ENCODE peak calls at places on chromosomes 12 and 14, in six cellular contexts. C is astrocyte; F is H9; B is neuronal stem cell; W is lower lobe of right lung; J is effector memory CD4-positive, alpha-beta T cell. K is an unnamed sample.

GRCh38 chr14:73059326-73059725 is 992 bp downstream of the RBM25 start:
- DNase-seq in B (no peak), C (peak; percentile 19), F (no peak), J (no peak), W (no peak), K (no peak)

GRCh38 chr12:49232940-49233841 is 31.7 kb upstream of the TUBA1C start:
- DNase-seq in W (peak; percentile 51), J (no peak), F (peak; percentile 71), B (peak; percentile 65), C (peak; percentile 62), K (peak; percentile 88)

GRCh38 chr12:30847259-30847658 is 79.3 kb upstream of the TSPAN11 start:
- DNase-seq in B (peak; percentile 48), C (peak; percentile 38), W (no peak), F (peak; percentile 29), J (no peak), K (peak; percentile 51)

GRCh38 chr14:99415496-99416281 is 65.0 kb downstream of the SETD3 start:
- DNase-seq in F (peak; percentile 66), J (peak; percentile 30), B (peak; percentile 80), C (peak; percentile 57), W (no peak), K (peak; percentile 81)

GRCh38 chr14:79018846-79019245 is 848.7 kb downstream of the NRXN3 start:
- DNase-seq in B (no peak), F (no peak), C (peak; percentile 83), W (no peak), J (no peak), K (no peak)

GRCh38 chr14:54338696-54339317 is 58.0 kb upstream of the CDKN3 start:
- DNase-seq in F (no peak), C (peak; percentile 56), J (no peak), B (no peak), W (no peak), K (peak; percentile 67)

GRCh38 chr12:1606021-1606622 is 11.7 kb upstream of the FBXL14 start:
- DNase-seq in C (peak; percentile 77), J (peak; percentile 36), F (peak; percentile 70), W (peak; percentile 96), B (no peak), K (peak; percentile 91)

GRCh38 chr12:56900583-56900982 is 33.6 kb downstream of the SDR9C7 start:
- DNase-seq in B (no peak), C (no peak), W (no peak), J (no peak), F (no peak), K (no peak)

GRCh38 chr14:101182476-101182875 is 279.0 kb upstream of the RTL1 start:
- DNase-seq in B (no peak), C (no peak), F (peak; percentile 20), J (no peak), W (no peak), K (no peak)

GRCh38 chr12:68611094-68611818 is 557 bp downstream of the RAP1B start:
- DNase-seq in C (peak; percentile 59), F (peak; percentile 51), W (peak; percentile 80), B (peak; percentile 18), J (peak; percentile 29), K (peak; percentile 88)

GRCh38 chr14:99579077-99579836 is 24.8 kb downstream of the CCDC85C start:
- DNase-seq in W (peak; percentile 87), F (no peak), B (no peak), C (no peak), J (no peak), K (no peak)

GRCh38 chr12:113247123-113248045 is 26.1 kb downstream of the TPCN1 start:
- DNase-seq in W (no peak), F (no peak), J (no peak), B (no peak), C (peak; percentile 57), K (peak; percentile 69)

DNA sequence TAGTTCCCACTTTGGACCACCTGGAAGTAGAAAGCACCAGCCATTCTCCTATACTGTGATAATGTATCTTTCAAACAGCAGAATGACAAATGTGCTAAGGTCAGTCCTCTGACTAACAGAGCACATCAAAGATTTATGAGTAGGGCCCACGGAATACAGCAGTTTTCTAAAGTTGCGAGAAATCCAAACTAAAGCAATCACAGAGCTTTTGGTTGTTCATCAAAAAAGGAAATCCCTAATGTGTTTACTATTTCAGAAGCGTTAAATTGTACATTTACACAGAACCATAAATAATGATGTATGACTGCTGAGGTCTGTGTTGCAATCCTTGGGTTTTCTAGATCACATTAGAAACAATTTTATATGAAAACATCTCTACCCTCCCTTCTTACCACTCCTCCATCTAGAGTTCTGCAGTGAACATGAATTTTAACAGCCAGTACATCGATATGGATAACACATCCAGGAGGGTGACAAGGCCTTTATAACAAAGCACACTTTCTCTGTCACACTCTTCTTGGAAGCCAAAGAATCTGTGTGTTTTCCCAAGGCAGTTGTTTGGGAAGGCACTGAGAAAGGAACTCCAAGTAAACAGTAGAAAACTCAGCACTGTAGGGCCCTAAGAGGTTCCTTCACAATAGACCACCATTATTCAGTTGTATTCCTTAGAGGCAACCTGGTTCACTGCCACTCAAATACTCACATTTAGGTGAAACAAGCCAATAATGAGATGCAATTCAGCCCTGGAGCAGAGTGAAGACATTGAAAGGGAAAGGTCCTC is 7.3 kb downstream of the KITLG start:
- DNase-seq in W (no peak), C (no peak), F (no peak), J (no peak), B (no peak), K (no peak)
- H3K4me1 ChIP-seq in W (peaks cover 45% of the 10 kb centered on the region), C (peaks cover 6% of the 10 kb centered on the region), F (no peaks in the 10 kb centered on the region), J (no peaks in the 10 kb centered on the region), B (peaks cover 8% of the 10 kb centered on the region), K (no peaks in the 10 kb centered on the region)

GRCh38 chr14:105475916-105476845 is 1.6 kb downstream of the CRIP2 start:
- DNase-seq in W (peak; percentile 72), F (peak; percentile 67), J (no peak), B (no peak), C (peak; percentile 43), K (peak; percentile 79)
- H3K4me1 ChIP-seq in W (peaks cover 72% of the 10 kb centered on the region), F (no peaks in the 10 kb centered on the region), J (peaks cover 56% of the 10 kb centered on the region), B (peaks cover 35% of the 10 kb centered on the region), C (peaks cover 36% of the 10 kb centered on the region), K (no peaks in the 10 kb centered on the region)

GRCh38 chr14:75229923-75230792 is 48.5 kb upstream of the FOS start:
- DNase-seq in B (no peak), J (peak; percentile 57), F (no peak), W (peak; percentile 71), C (peak; percentile 69), K (peak; percentile 85)
- H3K4me1 ChIP-seq in B (peaks cover 4% of the 10 kb centered on the region), J (peaks cover 20% of the 10 kb centered on the region), F (peaks cover 5% of the 10 kb centered on the region), W (peaks cover 30% of the 10 kb centered on the region), C (peaks cover 17% of the 10 kb centered on the region), K (no peaks in the 10 kb centered on the region)

DNA sequence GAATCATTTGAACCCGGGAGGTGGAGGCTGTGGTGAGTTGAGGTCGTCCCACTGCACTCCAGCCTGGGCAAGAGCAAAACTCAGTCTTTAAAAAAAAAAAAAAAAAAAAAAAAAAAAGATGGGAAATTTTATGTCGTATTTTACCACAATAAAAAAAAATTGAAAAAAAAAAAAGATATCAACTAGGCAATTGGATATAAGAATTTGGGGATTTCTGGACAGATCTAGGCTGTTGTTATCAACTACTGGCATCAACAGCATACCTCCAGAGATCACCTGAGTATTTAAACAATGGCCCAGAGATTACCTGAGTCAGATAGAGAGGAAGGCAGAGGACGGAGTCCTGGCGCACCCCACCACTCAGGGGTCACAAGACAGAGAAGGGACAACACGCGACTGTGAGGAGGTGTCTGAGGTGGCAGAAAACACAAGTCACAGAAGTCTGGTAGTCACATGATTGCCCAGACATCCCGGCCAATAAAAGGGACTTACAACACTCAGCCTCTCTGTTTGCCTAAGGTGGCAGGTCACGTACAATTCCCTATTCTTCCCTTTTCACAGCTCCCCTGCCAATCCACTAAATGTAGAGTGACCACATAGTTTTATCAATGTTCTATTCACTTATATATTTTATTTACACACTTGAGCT is 1.8 kb downstream of the SPRING1 start:
- DNase-seq in W (peak; percentile 62), J (no peak), C (no peak), B (no peak), F (no peak), K (peak; percentile 74)
- H3K4me1 ChIP-seq in W (peaks cover 26% of the 10 kb centered on the region), J (peaks cover 20% of the 10 kb centered on the region), C (peaks cover 13% of the 10 kb centered on the region), B (peaks cover 2% of the 10 kb centered on the region), F (no peaks in the 10 kb centered on the region), K (no peaks in the 10 kb centered on the region)

DNA sequence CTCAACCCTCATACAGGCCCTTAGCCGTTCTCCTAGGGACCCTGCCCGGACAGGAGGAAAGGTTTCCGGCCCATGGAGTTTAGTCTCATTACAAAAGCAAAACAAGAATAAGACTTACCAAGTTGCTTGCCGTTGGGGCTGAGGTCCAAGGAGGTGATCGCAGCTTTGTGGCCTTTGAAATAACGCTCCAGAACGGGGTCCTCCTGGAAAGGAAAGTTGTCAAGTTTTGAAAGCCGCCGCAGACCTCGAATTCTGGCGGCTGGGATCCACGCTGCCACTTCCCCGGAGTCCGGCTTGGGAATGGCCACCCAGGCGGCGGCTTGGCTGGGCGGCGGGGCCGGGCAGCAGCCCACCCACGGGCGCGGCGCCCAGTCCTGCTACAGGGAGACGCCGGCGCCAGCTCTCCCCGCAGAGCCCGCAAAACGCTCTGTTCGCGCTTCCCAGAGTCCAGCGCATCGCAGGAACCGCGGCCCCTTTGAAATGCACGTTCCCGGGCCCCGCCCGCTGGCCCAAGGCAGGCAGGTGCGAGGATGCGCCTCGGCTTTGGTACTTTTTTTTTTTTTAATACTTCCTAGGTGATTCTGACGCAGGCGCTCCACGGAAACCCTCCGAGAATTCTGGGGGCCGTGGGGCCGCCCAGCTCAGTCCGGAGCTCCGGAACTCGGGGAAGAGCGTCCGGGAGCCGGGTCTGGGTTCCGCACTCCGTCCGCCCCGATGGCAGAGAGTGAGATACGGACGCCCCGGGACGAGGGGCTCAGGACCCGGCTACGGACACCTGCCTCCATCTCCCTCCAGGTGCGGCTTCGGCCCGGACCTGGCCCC is 617 bp upstream of the GALNT4 start:
- DNase-seq in F (peak; percentile 71), B (peak; percentile 46), J (peak; percentile 18), C (peak; percentile 29), W (peak; percentile 68), K (peak; percentile 90)
- H3K4me1 ChIP-seq in F (no peaks in the 10 kb centered on the region), B (no peaks in the 10 kb centered on the region), J (peaks cover 14% of the 10 kb centered on the region), C (peaks cover 8% of the 10 kb centered on the region), W (peaks cover 51% of the 10 kb centered on the region), K (peaks cover 6% of the 10 kb centered on the region)

DNA sequence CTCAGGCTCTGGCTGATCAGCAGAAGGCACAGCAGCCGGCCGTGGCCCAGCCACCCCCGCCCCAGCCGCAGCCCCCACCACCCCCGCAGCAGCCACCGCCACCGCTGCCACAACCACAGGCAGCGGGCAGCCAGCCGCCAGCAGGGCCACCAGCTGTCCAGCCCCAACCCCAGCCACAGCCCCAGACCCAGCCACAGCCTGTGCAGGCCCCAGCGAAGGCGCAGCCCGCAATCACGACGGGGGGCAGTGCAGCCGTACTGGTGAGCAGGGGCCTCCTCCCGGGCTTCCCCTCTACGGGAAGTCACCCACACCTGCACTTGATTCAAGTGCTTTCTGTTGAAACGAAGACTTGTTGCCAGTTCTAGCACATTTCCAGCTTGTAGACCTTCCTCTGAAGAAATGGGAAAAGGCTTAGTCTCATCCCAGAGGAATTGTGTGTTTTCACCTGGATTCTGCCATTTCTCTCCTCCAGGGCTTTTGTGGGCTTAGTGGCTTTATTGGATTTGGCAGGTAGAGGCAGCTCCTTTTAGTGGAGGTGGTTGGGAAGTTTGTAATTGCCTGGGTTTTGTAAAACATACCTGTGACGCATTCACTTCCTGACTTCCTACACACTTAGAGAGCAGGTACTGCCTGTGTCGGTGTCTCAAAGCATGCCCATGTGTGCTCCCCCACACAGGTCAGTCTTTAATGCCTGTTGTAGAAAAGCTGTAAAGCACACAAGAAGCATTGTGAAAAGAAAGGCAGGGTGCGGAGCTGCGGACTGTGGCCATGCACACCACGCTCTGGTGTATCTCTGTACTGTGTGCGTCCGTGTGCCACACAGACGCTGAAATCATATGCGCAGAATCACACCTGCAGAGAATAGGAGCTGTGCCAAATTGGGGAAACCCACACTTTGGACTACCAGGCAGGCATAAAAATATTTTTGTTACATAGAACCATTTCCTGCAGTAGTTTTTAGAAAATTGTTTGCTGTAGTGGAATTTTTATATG is 90.5 kb downstream of the DDX51 start:
- DNase-seq in J (no peak), W (no peak), F (no peak), B (no peak), C (no peak), K (no peak)
- H3K4me1 ChIP-seq in J (no peaks in the 10 kb centered on the region), W (no peaks in the 10 kb centered on the region), F (peaks cover 2% of the 10 kb centered on the region), B (no peaks in the 10 kb centered on the region), C (no peaks in the 10 kb centered on the region), K (no peaks in the 10 kb centered on the region)

GRCh38 chr12:103499571-103499970 is 3.8 kb upstream of the C12orf42 start:
- DNase-seq in J (no peak), F (no peak), C (no peak), B (no peak), W (no peak), K (no peak)
- H3K4me1 ChIP-seq in J (peaks cover 9% of the 10 kb centered on the region), F (no peaks in the 10 kb centered on the region), C (peaks cover 5% of the 10 kb centered on the region), B (peaks cover 2% of the 10 kb centered on the region), W (peaks cover 12% of the 10 kb centered on the region), K (peaks cover 5% of the 10 kb centered on the region)